ENCODE peak calls at places on chromosomes 1 and 21, in eight cellular contexts. One of them, this sample, is unnamed.

GRCh38 chr1:220527279-220528048 is 472 bp upstream of the MARK1 start:
- DNase-seq in A549: no peak
- DNase-seq in AG04450: no peak
- DNase-seq in upper lobe of left lung: peak
- DNase-seq in adrenal gland: peak
- DNase-seq in mesenchymal stem cell: peak
- DNase-seq in aorta: peak
- DNase-seq in neural progenitor cell: peak
- DNase-seq in this sample: no peak

GRCh38 chr1:52142220-52143153 is 598 bp downstream of the ZFYVE9 start:
- DNase-seq in A549: peak
- DNase-seq in AG04450: no peak
- DNase-seq in upper lobe of left lung: peak
- DNase-seq in adrenal gland: peak
- DNase-seq in mesenchymal stem cell: peak
- DNase-seq in aorta: peak
- DNase-seq in neural progenitor cell: peak
- DNase-seq in this sample: no peak

GRCh38 chr1:165842363-165843129 is 15.1 kb downstream of the UCK2 start:
- DNase-seq in A549: no peak
- DNase-seq in AG04450: no peak
- DNase-seq in upper lobe of left lung: no peak
- DNase-seq in adrenal gland: no peak
- DNase-seq in mesenchymal stem cell: peak
- DNase-seq in aorta: no peak
- DNase-seq in neural progenitor cell: no peak
- DNase-seq in this sample: no peak

GRCh38 chr1:176877557-176877956 is 287.0 kb downstream of the ASTN1 start:
- DNase-seq in A549: no peak
- DNase-seq in AG04450: no peak
- DNase-seq in upper lobe of left lung: no peak
- DNase-seq in adrenal gland: no peak
- DNase-seq in mesenchymal stem cell: no peak
- DNase-seq in aorta: no peak
- DNase-seq in neural progenitor cell: no peak
- DNase-seq in this sample: no peak

GRCh38 chr1:218266356-218266755 is 18.7 kb upstream of the RRP15 start:
- DNase-seq in A549: no peak
- DNase-seq in AG04450: no peak
- DNase-seq in upper lobe of left lung: no peak
- DNase-seq in adrenal gland: no peak
- DNase-seq in mesenchymal stem cell: no peak
- DNase-seq in aorta: no peak
- DNase-seq in neural progenitor cell: no peak
- DNase-seq in this sample: no peak

GRCh38 chr1:212366901-212367300 is 47.8 kb downstream of the PACC1 start:
- DNase-seq in A549: no peak
- DNase-seq in AG04450: peak
- DNase-seq in upper lobe of left lung: no peak
- DNase-seq in adrenal gland: no peak
- DNase-seq in mesenchymal stem cell: peak
- DNase-seq in aorta: no peak
- DNase-seq in neural progenitor cell: no peak
- DNase-seq in this sample: no peak

GRCh38 chr1:195791796-195792195 is 816.4 kb downstream of the KCNT2 start:
- DNase-seq in A549: no peak
- DNase-seq in AG04450: no peak
- DNase-seq in upper lobe of left lung: peak
- DNase-seq in adrenal gland: no peak
- DNase-seq in mesenchymal stem cell: no peak
- DNase-seq in aorta: no peak
- DNase-seq in neural progenitor cell: no peak
- DNase-seq in this sample: no peak

GRCh38 chr1:227885648-227886502 is 61.9 kb downstream of the WNT9A start:
- DNase-seq in A549: peak
- DNase-seq in AG04450: no peak
- DNase-seq in upper lobe of left lung: peak
- DNase-seq in adrenal gland: peak
- DNase-seq in mesenchymal stem cell: no peak
- DNase-seq in aorta: peak
- DNase-seq in neural progenitor cell: no peak
- DNase-seq in this sample: peak

GRCh38 chr1:196409586-196409985 is 198.7 kb downstream of the KCNT2 start:
- DNase-seq in A549: no peak
- DNase-seq in AG04450: no peak
- DNase-seq in upper lobe of left lung: no peak
- DNase-seq in adrenal gland: no peak
- DNase-seq in mesenchymal stem cell: no peak
- DNase-seq in aorta: no peak
- DNase-seq in neural progenitor cell: no peak
- DNase-seq in this sample: no peak

DNA sequence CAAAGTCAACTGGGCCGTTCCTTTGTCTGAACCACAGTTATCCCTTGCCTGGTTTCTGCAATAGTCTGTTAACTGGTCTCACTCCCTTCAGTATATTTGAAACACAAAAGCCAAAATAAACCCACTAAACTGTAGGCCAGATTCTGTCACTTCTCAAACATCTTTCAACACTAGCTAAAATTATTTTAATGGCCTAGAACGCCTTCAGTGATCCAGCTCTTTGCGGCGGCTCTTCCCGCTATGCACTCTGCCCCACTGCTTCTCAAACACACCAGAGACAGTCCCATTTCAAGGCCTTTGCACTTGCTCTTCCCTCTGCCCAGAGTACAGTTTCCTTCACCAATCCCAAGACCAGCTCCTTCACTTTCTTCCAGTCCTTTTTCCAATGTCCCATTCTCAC is 9.2 kb downstream of the SAMSN1 start:
- DNase-seq in A549: no peak
- DNase-seq in AG04450: no peak
- DNase-seq in upper lobe of left lung: no peak
- DNase-seq in adrenal gland: no peak
- DNase-seq in mesenchymal stem cell: no peak
- DNase-seq in aorta: no peak
- DNase-seq in neural progenitor cell: no peak
- DNase-seq in this sample: no peak
- H3K27ac ChIP-seq in A549: no peak
- H3K27ac ChIP-seq in AG04450: no peak
- H3K27ac ChIP-seq in upper lobe of left lung: no peak
- H3K27ac ChIP-seq in adrenal gland: no peak
- H3K27ac ChIP-seq in mesenchymal stem cell: no peak
- H3K27ac ChIP-seq in aorta: no peak
- H3K27ac ChIP-seq in neural progenitor cell: no peak
- H3K27ac ChIP-seq in this sample: no peak

GRCh38 chr1:207882692-207883091 is 28.2 kb downstream of the CD34 start:
- DNase-seq in A549: no peak
- DNase-seq in AG04450: no peak
- DNase-seq in upper lobe of left lung: no peak
- DNase-seq in adrenal gland: no peak
- DNase-seq in mesenchymal stem cell: no peak
- DNase-seq in aorta: no peak
- DNase-seq in neural progenitor cell: no peak
- DNase-seq in this sample: no peak
- H3K27ac ChIP-seq in A549: no peak
- H3K27ac ChIP-seq in AG04450: no peak
- H3K27ac ChIP-seq in upper lobe of left lung: peak
- H3K27ac ChIP-seq in adrenal gland: no peak
- H3K27ac ChIP-seq in mesenchymal stem cell: no peak
- H3K27ac ChIP-seq in aorta: no peak
- H3K27ac ChIP-seq in neural progenitor cell: no peak
- H3K27ac ChIP-seq in this sample: no peak

GRCh38 chr1:235642021-235642942 is 7.3 kb downstream of the GNG4 start:
- DNase-seq in A549: no peak
- DNase-seq in AG04450: no peak
- DNase-seq in upper lobe of left lung: peak
- DNase-seq in adrenal gland: peak
- DNase-seq in mesenchymal stem cell: peak
- DNase-seq in aorta: no peak
- DNase-seq in neural progenitor cell: no peak
- DNase-seq in this sample: peak

GRCh38 chr1:235640580-235640979 is 9.0 kb downstream of the GNG4 start:
- DNase-seq in A549: no peak
- DNase-seq in AG04450: no peak
- DNase-seq in upper lobe of left lung: peak
- DNase-seq in adrenal gland: no peak
- DNase-seq in mesenchymal stem cell: no peak
- DNase-seq in aorta: no peak
- DNase-seq in neural progenitor cell: no peak
- DNase-seq in this sample: no peak

GRCh38 chr1:235637756-235638155 is 11.8 kb downstream of the GNG4 start:
- DNase-seq in A549: no peak
- DNase-seq in AG04450: no peak
- DNase-seq in upper lobe of left lung: no peak
- DNase-seq in adrenal gland: no peak
- DNase-seq in mesenchymal stem cell: no peak
- DNase-seq in aorta: no peak
- DNase-seq in neural progenitor cell: no peak
- DNase-seq in this sample: no peak

GRCh38 chr1:235642943-235643371 is 6.6 kb downstream of the GNG4 start:
- DNase-seq in A549: no peak
- DNase-seq in AG04450: no peak
- DNase-seq in upper lobe of left lung: peak
- DNase-seq in adrenal gland: peak
- DNase-seq in mesenchymal stem cell: no peak
- DNase-seq in aorta: no peak
- DNase-seq in neural progenitor cell: peak
- DNase-seq in this sample: no peak

GRCh38 chr1:235639586-235640205 is 9.9 kb downstream of the GNG4 start:
- DNase-seq in A549: no peak
- DNase-seq in AG04450: no peak
- DNase-seq in upper lobe of left lung: no peak
- DNase-seq in adrenal gland: no peak
- DNase-seq in mesenchymal stem cell: no peak
- DNase-seq in aorta: no peak
- DNase-seq in neural progenitor cell: no peak
- DNase-seq in this sample: no peak
- H3K27ac ChIP-seq in A549: no peak
- H3K27ac ChIP-seq in AG04450: no peak
- H3K27ac ChIP-seq in upper lobe of left lung: no peak
- H3K27ac ChIP-seq in adrenal gland: no peak
- H3K27ac ChIP-seq in mesenchymal stem cell: no peak
- H3K27ac ChIP-seq in aorta: no peak
- H3K27ac ChIP-seq in neural progenitor cell: no peak
- H3K27ac ChIP-seq in this sample: no peak

DNA sequence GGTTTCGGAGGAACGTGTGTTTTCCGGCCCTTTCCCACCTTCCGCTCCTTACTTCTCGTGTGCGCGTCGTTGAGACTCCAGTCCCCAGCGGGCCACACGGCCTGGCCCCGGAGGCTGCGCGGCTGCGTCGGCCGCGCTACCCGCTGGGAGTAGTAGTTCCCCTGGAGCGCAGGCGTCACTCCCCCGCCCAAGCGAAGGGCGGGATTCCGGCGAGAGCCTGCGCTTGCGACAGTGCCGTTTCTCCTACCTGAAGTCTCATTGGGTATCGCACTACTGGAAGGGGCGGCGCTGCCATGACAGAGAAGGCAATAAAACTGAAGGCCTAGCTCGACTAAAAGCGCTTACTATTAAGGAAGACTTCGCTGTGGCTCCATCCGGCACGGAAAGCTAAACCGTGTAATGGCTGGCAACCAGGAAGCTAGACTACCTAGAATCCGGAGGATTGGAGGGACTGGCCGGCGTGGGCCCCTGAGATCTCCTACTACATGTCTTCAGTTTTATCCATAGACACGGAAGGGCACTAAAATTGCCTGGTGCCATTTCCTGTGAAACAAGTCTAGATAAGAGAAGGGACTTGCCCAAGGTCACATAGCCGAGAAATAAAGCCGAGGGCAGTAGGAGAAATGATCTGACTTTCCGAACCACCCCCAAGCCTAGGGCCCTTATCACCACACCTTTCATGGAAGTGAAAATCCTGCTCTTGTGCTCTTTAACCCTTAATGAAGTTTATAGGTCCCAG is 798 bp upstream of the TMEM69 start:
- DNase-seq in A549: peak
- DNase-seq in AG04450: peak
- DNase-seq in upper lobe of left lung: peak
- DNase-seq in adrenal gland: peak
- DNase-seq in mesenchymal stem cell: peak
- DNase-seq in aorta: peak
- DNase-seq in neural progenitor cell: peak
- DNase-seq in this sample: peak
- H3K27ac ChIP-seq in A549: peak
- H3K27ac ChIP-seq in AG04450: peak
- H3K27ac ChIP-seq in upper lobe of left lung: peak
- H3K27ac ChIP-seq in adrenal gland: peak
- H3K27ac ChIP-seq in mesenchymal stem cell: peak
- H3K27ac ChIP-seq in aorta: peak
- H3K27ac ChIP-seq in neural progenitor cell: peak
- H3K27ac ChIP-seq in this sample: peak

GRCh38 chr21:42071146-42071737 is at the start of gene UMODL1:
- DNase-seq in A549: no peak
- DNase-seq in AG04450: no peak
- DNase-seq in upper lobe of left lung: peak
- DNase-seq in adrenal gland: no peak
- DNase-seq in mesenchymal stem cell: no peak
- DNase-seq in aorta: peak
- DNase-seq in neural progenitor cell: no peak
- DNase-seq in this sample: no peak

GRCh38 chr21:42069327-42069726 is 1.8 kb upstream of the UMODL1 start:
- DNase-seq in A549: no peak
- DNase-seq in AG04450: no peak
- DNase-seq in upper lobe of left lung: no peak
- DNase-seq in adrenal gland: no peak
- DNase-seq in mesenchymal stem cell: no peak
- DNase-seq in aorta: no peak
- DNase-seq in neural progenitor cell: no peak
- DNase-seq in this sample: no peak

GRCh38 chr21:42068592-42068991 is 2.5 kb upstream of the UMODL1 start:
- DNase-seq in A549: no peak
- DNase-seq in AG04450: no peak
- DNase-seq in upper lobe of left lung: no peak
- DNase-seq in adrenal gland: no peak
- DNase-seq in mesenchymal stem cell: no peak
- DNase-seq in aorta: peak
- DNase-seq in neural progenitor cell: no peak
- DNase-seq in this sample: no peak

GRCh38 chr21:42075686-42076471 is 4.8 kb downstream of the UMODL1 start:
- DNase-seq in A549: no peak
- DNase-seq in AG04450: no peak
- DNase-seq in upper lobe of left lung: peak
- DNase-seq in adrenal gland: no peak
- DNase-seq in mesenchymal stem cell: no peak
- DNase-seq in aorta: peak
- DNase-seq in neural progenitor cell: no peak
- DNase-seq in this sample: no peak

GRCh38 chr21:42073140-42074099 is 2.3 kb downstream of the UMODL1 start:
- DNase-seq in A549: no peak
- DNase-seq in AG04450: no peak
- DNase-seq in upper lobe of left lung: no peak
- DNase-seq in adrenal gland: no peak
- DNase-seq in mesenchymal stem cell: no peak
- DNase-seq in aorta: peak
- DNase-seq in neural progenitor cell: no peak
- DNase-seq in this sample: no peak
- H3K27ac ChIP-seq in A549: no peak
- H3K27ac ChIP-seq in AG04450: no peak
- H3K27ac ChIP-seq in upper lobe of left lung: no peak
- H3K27ac ChIP-seq in adrenal gland: no peak
- H3K27ac ChIP-seq in mesenchymal stem cell: no peak
- H3K27ac ChIP-seq in aorta: no peak
- H3K27ac ChIP-seq in neural progenitor cell: no peak
- H3K27ac ChIP-seq in this sample: no peak

This sample was measured in epithelial cell of prostate.